ENCODE peak calls at places on chromosomes 6 and 20, in six cellular contexts. K is A549, N is HepG2, E is endothelial cell of umbilical vein, Z is GM12878, M is K562. P is an unnamed sample.
A peak's percentile ranks its signal among the peaks of the same experiment; 100 is the strongest.

GRCh38 chr6:110476046-110476849 is at the start of gene SLC22A16:
- DNase-seq in K (no peak), N (no peak), E (no peak), Z (no peak), M (no peak), P (peak; percentile 87)

GRCh38 chr6:37630281-37630799 is 67.3 kb downstream of the MDGA1 start:
- DNase-seq in K (peak; percentile 52), N (peak; percentile 13), E (peak; percentile 97), Z (no peak), M (peak; percentile 58), P (peak; percentile 96)

GRCh38 chr20:24651171-24651972 is 181.9 kb downstream of the SYNDIG1 start:
- DNase-seq in K (peak; percentile 61), N (no peak), E (no peak), Z (no peak), M (no peak), P (peak; percentile 44)

GRCh38 chr20:38298768-38299288 is 5.1 kb upstream of the BPI start:
- DNase-seq in K (no peak), N (no peak), E (peak; percentile 31), Z (no peak), M (no peak), P (peak; percentile 99)

GRCh38 chr6:43593938-43594337 is 18.0 kb downstream of the POLH start:
- DNase-seq in K (no peak), N (no peak), E (no peak), Z (no peak), M (no peak), P (no peak)

GRCh38 chr6:26009817-26010216 is 47.2 kb downstream of the TRIM38 start:
- DNase-seq in K (no peak), N (no peak), E (no peak), Z (no peak), M (no peak), P (no peak)

GRCh38 chr6:98984102-98984501 is 36.4 kb upstream of the FBXL4 start:
- DNase-seq in K (no peak), N (no peak), E (no peak), Z (no peak), M (no peak), P (no peak)

GRCh38 chr6:90098025-90098474 is 198.6 kb downstream of the BACH2 start:
- DNase-seq in K (no peak), N (no peak), E (peak; percentile 33), Z (no peak), M (no peak), P (peak; percentile 84)

GRCh38 chr6:7976485-7977010 is 66.0 kb upstream of the TXNDC5 start:
- DNase-seq in K (no peak), N (no peak), E (no peak), Z (no peak), M (no peak), P (no peak)

GRCh38 chr6:44511126-44511525 is 123.6 kb downstream of the CDC5L start:
- DNase-seq in K (no peak), N (no peak), E (no peak), Z (no peak), M (no peak), P (no peak)

GRCh38 chr6:148329568-148330299 is 12.9 kb upstream of the SASH1 start:
- DNase-seq in K (no peak), N (no peak), E (peak; percentile 83), Z (no peak), M (no peak), P (no peak)

GRCh38 chr6:123518441-123519190 is 118.1 kb downstream of the TRDN start:
- DNase-seq in K (no peak), N (no peak), E (no peak), Z (no peak), M (no peak), P (no peak)

GRCh38 chr6:159742165-159742564 is 14.9 kb downstream of the WTAP start:
- DNase-seq in K (no peak), N (no peak), E (no peak), Z (no peak), M (no peak), P (no peak)
- TF ChIP-seq POLR2A in K (no peak), N (no peak), E (no peak), Z (no peak), M (no peak), P (no peak)

GRCh38 chr6:42041131-42042055 is 8.9 kb upstream of the TAF8 start:
- DNase-seq in K (no peak), N (no peak), E (no peak), Z (no peak), M (peak; percentile 13), P (no peak)
- TF ChIP-seq MYC in K (no peak), N (no peak), E (no peak), Z (no peak), M (no peak), P (no peak)

DNA sequence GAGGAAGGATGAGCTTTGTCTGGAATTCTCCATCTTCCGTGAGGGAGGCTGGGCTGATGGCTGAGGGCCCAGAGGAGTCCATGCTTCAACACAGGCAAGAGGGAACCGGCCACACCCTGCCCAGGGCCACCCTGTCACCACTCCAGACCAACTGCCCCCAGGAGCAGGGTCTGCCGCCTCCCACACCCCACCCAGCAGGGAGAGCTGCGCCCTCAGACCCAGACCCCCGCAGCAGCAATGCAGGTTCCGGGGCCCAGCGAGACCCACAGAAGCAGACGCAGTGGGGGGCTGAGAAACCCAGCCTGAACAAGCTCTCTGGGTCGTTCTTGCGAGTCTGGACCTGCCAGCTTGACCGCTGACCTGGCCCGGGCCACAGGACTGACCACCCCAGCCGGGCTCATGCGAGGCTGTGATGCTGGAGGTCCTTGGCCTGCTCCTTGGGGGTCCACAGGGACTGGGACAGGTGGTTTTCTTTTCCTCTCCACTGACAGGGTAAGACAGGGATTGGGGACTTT is 25.0 kb downstream of the FRMD1 start:
- DNase-seq in K (no peak), N (no peak), E (no peak), Z (no peak), M (no peak), P (no peak)
- TF ChIP-seq POLR2A in K (no peak), N (no peak), E (no peak), Z (no peak), M (no peak), P (no peak)

GRCh38 chr6:73734843-73735453 is 38.9 kb downstream of the CD109 start:
- DNase-seq in K (no peak), N (no peak), E (no peak), Z (no peak), M (no peak), P (no peak)
- TF ChIP-seq MYC in K (no peak), N (no peak), E (no peak), Z (no peak), M (no peak), P (no peak)

P was measured in NB4.